ENCODE peak calls at places on chromosomes 2 and 18, in ten cellular contexts. B is HFFc6; K is stimulated activated CD4-positive, alpha-beta T cell treated with anti-CD3 and anti-CD28 coated beads, Interleukin-1b, Interleukin-23, amount 100 ng/mL, for 1 hour; Z is NCI-H1930; W is MV-4-11; M is NCI-H345; H is stimulated activated CD8-positive, alpha-beta memory T cell treated with anti-CD3 and anti-CD28 coated beads, Interleukin-4, amount 100 ng/mL, for 48 hours; P is RCC 7860; D is Caki2; A is fibroblast of mammary gland. O is an unnamed sample.

GRCh38 chr18:43886341-43886740 is 609.1 kb upstream of the SYT4 start:
- DNase-seq in B (no peak), K (no peak), Z (no peak), W (no peak), M (peak), H (no peak), P (no peak), D (no peak), A (peak), O (no peak)

GRCh38 chr2:199228887-199229819 is 228.6 kb downstream of the SATB2 start:
- DNase-seq in B (peak), K (no peak), Z (no peak), W (peak), M (no peak), H (peak), P (peak), D (peak), A (peak), O (no peak)

GRCh38 chr2:174442546-174443510 is 44.0 kb downstream of the GPR155 start:
- DNase-seq in B (peak), K (no peak), Z (no peak), W (no peak), M (no peak), H (no peak), P (peak), D (peak), A (peak), O (no peak)

GRCh38 chr2:29117636-29118303 is 2.6 kb downstream of the CLIP4 start:
- DNase-seq in B (peak), K (no peak), Z (no peak), W (no peak), M (no peak), H (no peak), P (peak), D (peak), A (peak), O (no peak)

GRCh38 chr18:48676756-48677368 is 138.0 kb downstream of the CTIF start:
- DNase-seq in B (peak), K (peak), Z (peak), W (peak), M (no peak), H (peak), P (peak), D (peak), A (peak), O (peak)

GRCh38 chr2:88683160-88684021 is 8.1 kb upstream of the RPIA start:
- DNase-seq in B (no peak), K (no peak), Z (no peak), W (no peak), M (no peak), H (no peak), P (no peak), D (no peak), A (no peak), O (no peak)

GRCh38 chr2:7639476-7639875 is 722.3 kb downstream of the RNF144A start:
- DNase-seq in B (no peak), K (no peak), Z (no peak), W (no peak), M (peak), H (no peak), P (no peak), D (no peak), A (no peak), O (no peak)

GRCh38 chr2:3547915-3548314 is 10.2 kb downstream of the RNASEH1 start:
- DNase-seq in B (no peak), K (no peak), Z (no peak), W (no peak), M (no peak), H (no peak), P (peak), D (no peak), A (peak), O (no peak)

GRCh38 chr18:57208056-57208455 is 61.2 kb downstream of the BOD1L2 start:
- DNase-seq in B (no peak), K (no peak), Z (no peak), W (no peak), M (peak), H (no peak), P (no peak), D (no peak), A (no peak), O (no peak)

GRCh38 chr2:214587442-214587841 is 176.6 kb downstream of the VWC2L start:
- DNase-seq in B (no peak), K (no peak), Z (no peak), W (no peak), M (no peak), H (no peak), P (no peak), D (no peak), A (peak), O (no peak)

O was measured in CD8-positive, alpha-beta T cell.